ENCODE peak calls at places on chromosomes 12 and 14, in eight cellular contexts. B, Z, P, I, S, H, X and W are unnamed samples.

GRCh38 chr14:96852823-96853422 is 55.7 kb downstream of the VRK1 start:
- DNase-seq in B (peak; percentile 23), Z (peak; percentile 25), P (peak; percentile 39), I (no peak), S (no peak), H (no peak), X (no peak), W (no peak)

GRCh38 chr12:52496590-52497071 is 3.6 kb upstream of the KRT6A start:
- DNase-seq in B (no peak), Z (no peak), P (peak; percentile 84), I (no peak), S (no peak), H (peak; percentile 12), X (no peak), W (no peak)

GRCh38 chr12:101696477-101697196 is 803 bp upstream of the CHPT1 start:
- DNase-seq in B (no peak), Z (no peak), P (peak; percentile 6), I (peak; percentile 44), S (peak; percentile 63), H (no peak), X (peak; percentile 57), W (no peak)

GRCh38 chr14:51304956-51305355 is 64.9 kb downstream of the TMX1 start:
- DNase-seq in B (peak; percentile 52), Z (peak; percentile 93), P (peak; percentile 91), I (no peak), S (no peak), H (no peak), X (no peak), W (no peak)

GRCh38 chr14:102775855-102776760 is 1.1 kb upstream of the TRAF3 start:
- DNase-seq in B (no peak), Z (no peak), P (peak; percentile 75), I (peak; percentile 41), S (no peak), H (no peak), X (no peak), W (peak; percentile 74)

GRCh38 chr12:88566430-88566829 is 13.8 kb downstream of the KITLG start:
- DNase-seq in B (no peak), Z (no peak), P (no peak), I (no peak), S (no peak), H (no peak), X (no peak), W (no peak)

GRCh38 chr14:50932592-50933500 is 11.4 kb downstream of the PYGL start:
- DNase-seq in B (no peak), Z (no peak), P (no peak), I (no peak), S (no peak), H (no peak), X (no peak), W (no peak)

GRCh38 chr12:93990832-93991748 is 157.3 kb upstream of the PLXNC1 start:
- DNase-seq in B (no peak), Z (peak; percentile 11), P (peak; percentile 72), I (peak; percentile 26), S (no peak), H (peak; percentile 43), X (no peak), W (peak; percentile 77)

GRCh38 chr12:52350021-52350620 is 17.2 kb downstream of the KRT85 start:
- DNase-seq in B (no peak), Z (no peak), P (no peak), I (no peak), S (peak; percentile 19), H (no peak), X (no peak), W (no peak)

GRCh38 chr14:22122227-22123187 is 448.9 kb upstream of the OR4E1 start:
- DNase-seq in B (no peak), Z (no peak), P (no peak), I (no peak), S (no peak), H (no peak), X (no peak), W (no peak)

GRCh38 chr12:109947511-109947910 is 47.4 kb downstream of the TCHP start:
- DNase-seq in B (no peak), Z (peak; percentile 53), P (peak; percentile 79), I (no peak), S (no peak), H (no peak), X (no peak), W (no peak)

GRCh38 chr12:8887285-8887715 is 27.0 kb upstream of the PHC1 start:
- DNase-seq in B (no peak), Z (no peak), P (no peak), I (no peak), S (no peak), H (no peak), X (no peak), W (no peak)

GRCh38 chr12:108568653-108569154 is 6.3 kb downstream of the ISCU start:
- DNase-seq in B (no peak), Z (no peak), P (no peak), I (no peak), S (no peak), H (no peak), X (no peak), W (no peak)

GRCh38 chr12:17992002-17992656 is 97.9 kb downstream of the RERGL start:
- DNase-seq in B (no peak), Z (peak; percentile 21), P (peak; percentile 2), I (no peak), S (no peak), H (peak; percentile 37), X (no peak), W (no peak)

GRCh38 chr14:97178781-97179180 is 381.6 kb downstream of the VRK1 start:
- DNase-seq in B (no peak), Z (peak; percentile 3), P (peak; percentile 25), I (no peak), S (no peak), H (no peak), X (no peak), W (no peak)

GRCh38 chr12:118328486-118329340 is 44.0 kb downstream of the TAOK3 start:
- DNase-seq in B (no peak), Z (no peak), P (no peak), I (no peak), S (no peak), H (no peak), X (no peak), W (no peak)

GRCh38 chr14:51157012-51157411 is 62.1 kb upstream of the TRIM9 start:
- DNase-seq in B (no peak), Z (no peak), P (peak; percentile 13), I (no peak), S (no peak), H (no peak), X (no peak), W (no peak)

GRCh38 chr12:50778663-50779590 is 15.0 kb downstream of the ATF1 start:
- DNase-seq in B (no peak), Z (no peak), P (no peak), I (no peak), S (no peak), H (no peak), X (no peak), W (no peak)

GRCh38 chr14:105629886-105630215 is 103.5 kb downstream of the TMEM121 start:
- DNase-seq in B (no peak), Z (no peak), P (no peak), I (no peak), S (no peak), H (no peak), X (no peak), W (no peak)

GRCh38 chr14:74483321-74483720 is 9.8 kb downstream of the NPC2 start:
- DNase-seq in B (no peak), Z (no peak), P (no peak), I (no peak), S (no peak), H (no peak), X (no peak), W (no peak)

GRCh38 chr12:63889721-63890509 is 45.4 kb downstream of the SRGAP1 start:
- DNase-seq in B (no peak), Z (no peak), P (no peak), I (no peak), S (no peak), H (no peak), X (no peak), W (no peak)

GRCh38 chr14:77275041-77275854 is 4.2 kb upstream of the NGB start:
- DNase-seq in B (no peak), Z (no peak), P (no peak), I (no peak), S (no peak), H (peak; percentile 24), X (no peak), W (no peak)

GRCh38 chr12:132106921-132107320 is 37.2 kb downstream of the DDX51 start:
- DNase-seq in B (no peak), Z (peak; percentile 46), P (no peak), I (no peak), S (no peak), H (no peak), X (no peak), W (no peak)

GRCh38 chr14:24408764-24409163 is 10.0 kb downstream of the NYNRIN start:
- DNase-seq in B (no peak), Z (no peak), P (no peak), I (no peak), S (no peak), H (no peak), X (no peak), W (no peak)

GRCh38 chr12:100718212-100718611 is 76.4 kb upstream of the ANO4 start:
- DNase-seq in B (no peak), Z (no peak), P (peak; percentile 43), I (no peak), S (no peak), H (no peak), X (no peak), W (no peak)

GRCh38 chr12:116423053-116423452 is 136.1 kb upstream of the MAP1LC3B2 start:
- DNase-seq in B (no peak), Z (peak; percentile 63), P (peak; percentile 78), I (peak; percentile 42), S (no peak), H (no peak), X (no peak), W (no peak)

GRCh38 chr12:115897718-115898117 is 379.8 kb downstream of the MED13L start:
- DNase-seq in B (no peak), Z (peak; percentile 11), P (peak; percentile 9), I (no peak), S (no peak), H (no peak), X (no peak), W (no peak)

GRCh38 chr12:59219148-59219547 is 298.8 kb upstream of the LRIG3 start:
- DNase-seq in B (no peak), Z (no peak), P (no peak), I (no peak), S (no peak), H (no peak), X (no peak), W (no peak)

GRCh38 chr12:107351716-107352115 is 258.4 kb upstream of the CRY1 start:
- DNase-seq in B (no peak), Z (no peak), P (no peak), I (no peak), S (no peak), H (no peak), X (no peak), W (no peak)

GRCh38 chr14:104771374-104771773 is 18.4 kb downstream of the SIVA1 start:
- DNase-seq in B (no peak), Z (no peak), P (no peak), I (no peak), S (no peak), H (no peak), X (no peak), W (no peak)

GRCh38 chr12:1927051-1927680 is 8.7 kb upstream of the CACNA2D4 start:
- DNase-seq in B (no peak), Z (no peak), P (no peak), I (no peak), S (no peak), H (no peak), X (peak; percentile 24), W (no peak)

GRCh38 chr12:130728158-130729058 is 12.3 kb upstream of the RIMBP2 start:
- DNase-seq in B (no peak), Z (no peak), P (no peak), I (no peak), S (no peak), H (no peak), X (no peak), W (no peak)